ENCODE peak calls at places on chromosome 11, in ten cellular contexts. P is CD8-positive, alpha-beta memory T cell; Z is neuronal stem cell; S is GM03348; C is EL; M is non-pigmented ciliary epithelial cell; G is psoas muscle; B is putamen; T is NCI-H82; I is NCI-H2171. D is an unnamed sample.

GRCh38 chr11:32386770-32387377 is 48.5 kb downstream of the WT1 start:
- DNase-seq in Z (no peak), P (no peak), C (peak; percentile 42), M (no peak), S (peak; percentile 20), I (no peak), B (no peak), T (no peak), G (no peak), D (no peak)

GRCh38 chr11:88384678-88385015 is 47.1 kb upstream of the CTSC start:
- DNase-seq in B (no peak), M (peak; percentile 53), Z (no peak), P (no peak), I (no peak), C (peak; percentile 13), S (no peak), T (no peak), G (no peak), D (no peak)

GRCh38 chr11:82718307-82718706 is 15.4 kb downstream of the FAM181B start:
- DNase-seq in B (peak; percentile 87), P (no peak), S (peak; percentile 74), Z (peak; percentile 57), T (peak; percentile 66), I (no peak), G (no peak), C (peak; percentile 52), M (no peak), D (peak; percentile 49)

GRCh38 chr11:84884836-84885235 is 742.3 kb downstream of the DLG2 start:
- DNase-seq in Z (no peak), I (no peak), P (no peak), C (no peak), G (no peak), S (no peak), M (no peak), T (no peak), B (no peak), D (no peak)

GRCh38 chr11:15923169-15923568 is 433.2 kb downstream of the SOX6 start:
- DNase-seq in T (no peak), S (no peak), M (no peak), I (no peak), C (peak; percentile 13), P (no peak), B (no peak), G (no peak), Z (no peak), D (no peak)

GRCh38 chr11:34644669-34645406 is 23.9 kb downstream of the EHF start:
- DNase-seq in S (no peak), B (no peak), G (no peak), T (no peak), Z (no peak), I (no peak), M (peak; percentile 65), P (no peak), C (peak; percentile 88), D (peak; percentile 38)

GRCh38 chr11:8947230-8947943 is 4.6 kb upstream of the ASCL3 start:
- DNase-seq in Z (no peak), M (no peak), T (no peak), B (no peak), C (no peak), G (no peak), P (no peak), S (no peak), I (no peak), D (no peak)

GRCh38 chr11:61919841-61920631 is 2.7 kb upstream of the RAB3IL1 start:
- DNase-seq in C (no peak), T (no peak), Z (no peak), G (no peak), S (no peak), M (no peak), B (no peak), P (no peak), I (no peak), D (no peak)

GRCh38 chr11:80844110-80844509 is 1403.3 kb upstream of the TENM4 start:
- DNase-seq in T (peak; percentile 17), I (no peak), P (no peak), B (no peak), S (no peak), M (no peak), Z (no peak), C (no peak), G (no peak), D (no peak)

GRCh38 chr11:77151804-77152513 is 23.9 kb downstream of the MYO7A start:
- DNase-seq in I (peak; percentile 55), P (peak; percentile 25), B (no peak), Z (no peak), G (peak; percentile 51), S (no peak), M (no peak), T (no peak), C (no peak), D (no peak)

GRCh38 chr11:121464352-121464946 is 11.7 kb upstream of the SORL1-AS1 start:
- DNase-seq in P (peak; percentile 53), B (no peak), G (peak; percentile 56), I (no peak), C (peak; percentile 93), Z (no peak), S (peak; percentile 92), M (peak; percentile 79), T (no peak), D (peak; percentile 48)

GRCh38 chr11:98711011-98711410 is 309.7 kb upstream of the CNTN5 start:
- DNase-seq in T (no peak), G (no peak), S (no peak), Z (peak; percentile 0), I (no peak), M (no peak), P (no peak), B (no peak), C (no peak), D (no peak)

GRCh38 chr11:78940500-78941225 is 366.0 kb upstream of the NARS2 start:
- DNase-seq in C (no peak), G (no peak), S (no peak), M (no peak), Z (peak; percentile 66), T (peak; percentile 93), I (peak; percentile 100), B (no peak), P (no peak), D (no peak)

GRCh38 chr11:36899796-36900195 is 301.8 kb upstream of the RAG2 start:
- DNase-seq in C (no peak), M (no peak), B (no peak), S (no peak), Z (peak; percentile 12), T (no peak), I (no peak), P (no peak), G (no peak), D (no peak)

GRCh38 chr11:73972620-73973449 is 9.8 kb downstream of the UCP2 start:
- DNase-seq in Z (no peak), G (peak; percentile 48), M (no peak), I (no peak), S (no peak), P (no peak), T (peak; percentile 20), B (no peak), C (no peak), D (no peak)

GRCh38 chr11:1290052-1291040 is 19.1 kb downstream of the TOLLIP start:
- DNase-seq in T (no peak), C (no peak), S (no peak), I (no peak), B (no peak), P (no peak), G (peak; percentile 35), Z (no peak), M (no peak), D (no peak)

GRCh38 chr11:44446996-44447771 is 118.3 kb upstream of the CD82 start:
- DNase-seq in C (no peak), P (no peak), Z (no peak), T (no peak), S (no peak), I (no peak), M (no peak), B (no peak), G (no peak), D (no peak)

GRCh38 chr11:64144587-64145295 is 21.2 kb downstream of the MACROD1 start:
- DNase-seq in P (no peak), B (no peak), Z (no peak), G (no peak), C (no peak), I (no peak), M (no peak), T (peak; percentile 90), S (no peak), D (no peak)

GRCh38 chr11:69907611-69908010 is 88.4 kb upstream of the FGF3 start:
- DNase-seq in G (peak; percentile 12), T (no peak), B (no peak), C (no peak), M (no peak), Z (no peak), I (no peak), S (no peak), P (no peak), D (no peak)

GRCh38 chr11:115420524-115420923 is 83.7 kb downstream of the CADM1 start:
- DNase-seq in S (no peak), G (no peak), P (no peak), T (no peak), I (no peak), Z (no peak), M (no peak), B (no peak), C (no peak), D (no peak)